ENCODE peak calls at places on chromosome 11, in seven cellular contexts. One of them, this sample, is unnamed.

GRCh38 chr11:64654958-64655541 is 64.0 kb downstream of the SLC22A12 start:
- DNase-seq in EH: no peak
- DNase-seq in NCI-H1092 treated with DMSO at 0.1 percent for 48 hours: no peak
- DNase-seq in GM04504: no peak
- DNase-seq in amygdala: no peak
- DNase-seq in stimulated activated CD8-positive, alpha-beta memory T cell treated with anti-CD3 and anti-CD28 coated beads, Interleukin-4, amount 100 ng/mL, for 24 hours: no peak
- DNase-seq in cardiac muscle cell: no peak
- DNase-seq in this sample: no peak

GRCh38 chr11:104043137-104043536 is 6.7 kb downstream of the DDI1 start:
- DNase-seq in amygdala: no peak
- DNase-seq in stimulated activated CD8-positive, alpha-beta memory T cell treated with anti-CD3 and anti-CD28 coated beads, Interleukin-4, amount 100 ng/mL, for 24 hours: no peak
- DNase-seq in NCI-H1092 treated with DMSO at 0.1 percent for 48 hours: no peak
- DNase-seq in EH: no peak
- DNase-seq in GM04504: no peak
- DNase-seq in cardiac muscle cell: no peak
- DNase-seq in this sample: no peak

GRCh38 chr11:6703247-6704063 is 20.3 kb upstream of the MRPL17 start:
- DNase-seq in NCI-H1092 treated with DMSO at 0.1 percent for 48 hours: peak; percentile 18
- DNase-seq in GM04504: peak; percentile 64
- DNase-seq in EH: peak; percentile 85
- DNase-seq in stimulated activated CD8-positive, alpha-beta memory T cell treated with anti-CD3 and anti-CD28 coated beads, Interleukin-4, amount 100 ng/mL, for 24 hours: no peak
- DNase-seq in amygdala: peak; percentile 43
- DNase-seq in cardiac muscle cell: peak; percentile 86
- DNase-seq in this sample: peak; percentile 48

GRCh38 chr11:31936309-31936708 is 125.2 kb upstream of the PAX6 start:
- DNase-seq in NCI-H1092 treated with DMSO at 0.1 percent for 48 hours: no peak
- DNase-seq in GM04504: no peak
- DNase-seq in EH: no peak
- DNase-seq in stimulated activated CD8-positive, alpha-beta memory T cell treated with anti-CD3 and anti-CD28 coated beads, Interleukin-4, amount 100 ng/mL, for 24 hours: no peak
- DNase-seq in cardiac muscle cell: no peak
- DNase-seq in amygdala: no peak
- DNase-seq in this sample: no peak

GRCh38 chr11:2107521-2107920 is 31.7 kb downstream of the IGF2 start:
- DNase-seq in amygdala: no peak
- DNase-seq in GM04504: no peak
- DNase-seq in EH: no peak
- DNase-seq in cardiac muscle cell: no peak
- DNase-seq in stimulated activated CD8-positive, alpha-beta memory T cell treated with anti-CD3 and anti-CD28 coated beads, Interleukin-4, amount 100 ng/mL, for 24 hours: no peak
- DNase-seq in NCI-H1092 treated with DMSO at 0.1 percent for 48 hours: no peak
- DNase-seq in this sample: no peak

GRCh38 chr11:36375348-36376314 is 79.5 kb downstream of the PRR5L start:
- DNase-seq in NCI-H1092 treated with DMSO at 0.1 percent for 48 hours: no peak
- DNase-seq in cardiac muscle cell: no peak
- DNase-seq in stimulated activated CD8-positive, alpha-beta memory T cell treated with anti-CD3 and anti-CD28 coated beads, Interleukin-4, amount 100 ng/mL, for 24 hours: no peak
- DNase-seq in amygdala: no peak
- DNase-seq in GM04504: no peak
- DNase-seq in EH: no peak
- DNase-seq in this sample: no peak

GRCh38 chr11:127182586-127183203 is 182.1 kb upstream of the KIRREL3 start:
- DNase-seq in amygdala: no peak
- DNase-seq in EH: no peak
- DNase-seq in stimulated activated CD8-positive, alpha-beta memory T cell treated with anti-CD3 and anti-CD28 coated beads, Interleukin-4, amount 100 ng/mL, for 24 hours: no peak
- DNase-seq in NCI-H1092 treated with DMSO at 0.1 percent for 48 hours: peak; percentile 91
- DNase-seq in cardiac muscle cell: no peak
- DNase-seq in GM04504: no peak
- DNase-seq in this sample: no peak

GRCh38 chr11:1844221-1845094 is 5.7 kb downstream of the TNNI2 start:
- DNase-seq in GM04504: no peak
- DNase-seq in NCI-H1092 treated with DMSO at 0.1 percent for 48 hours: no peak
- DNase-seq in amygdala: no peak
- DNase-seq in stimulated activated CD8-positive, alpha-beta memory T cell treated with anti-CD3 and anti-CD28 coated beads, Interleukin-4, amount 100 ng/mL, for 24 hours: no peak
- DNase-seq in cardiac muscle cell: peak; percentile 51
- DNase-seq in EH: peak; percentile 19
- DNase-seq in this sample: no peak

GRCh38 chr11:75720639-75721038 is 3.0 kb downstream of the MOGAT2 start:
- DNase-seq in GM04504: no peak
- DNase-seq in EH: no peak
- DNase-seq in stimulated activated CD8-positive, alpha-beta memory T cell treated with anti-CD3 and anti-CD28 coated beads, Interleukin-4, amount 100 ng/mL, for 24 hours: no peak
- DNase-seq in cardiac muscle cell: no peak
- DNase-seq in amygdala: no peak
- DNase-seq in NCI-H1092 treated with DMSO at 0.1 percent for 48 hours: no peak
- DNase-seq in this sample: no peak

GRCh38 chr11:69427337-69427736 is 54.1 kb upstream of the LINC01488 start:
- DNase-seq in NCI-H1092 treated with DMSO at 0.1 percent for 48 hours: no peak
- DNase-seq in EH: no peak
- DNase-seq in cardiac muscle cell: no peak
- DNase-seq in GM04504: no peak
- DNase-seq in stimulated activated CD8-positive, alpha-beta memory T cell treated with anti-CD3 and anti-CD28 coated beads, Interleukin-4, amount 100 ng/mL, for 24 hours: no peak
- DNase-seq in amygdala: no peak
- DNase-seq in this sample: no peak

GRCh38 chr11:79119491-79120284 is 321.1 kb downstream of the TENM4 start:
- DNase-seq in EH: no peak
- DNase-seq in NCI-H1092 treated with DMSO at 0.1 percent for 48 hours: no peak
- DNase-seq in cardiac muscle cell: peak; percentile 31
- DNase-seq in stimulated activated CD8-positive, alpha-beta memory T cell treated with anti-CD3 and anti-CD28 coated beads, Interleukin-4, amount 100 ng/mL, for 24 hours: no peak
- DNase-seq in amygdala: peak; percentile 56
- DNase-seq in GM04504: no peak
- DNase-seq in this sample: peak; percentile 84

GRCh38 chr11:111414267-111414931 is 35.3 kb upstream of the POU2AF1 start:
- DNase-seq in stimulated activated CD8-positive, alpha-beta memory T cell treated with anti-CD3 and anti-CD28 coated beads, Interleukin-4, amount 100 ng/mL, for 24 hours: no peak
- DNase-seq in amygdala: no peak
- DNase-seq in cardiac muscle cell: no peak
- DNase-seq in NCI-H1092 treated with DMSO at 0.1 percent for 48 hours: no peak
- DNase-seq in EH: no peak
- DNase-seq in GM04504: no peak
- DNase-seq in this sample: no peak

GRCh38 chr11:116687458-116688201 is 85.2 kb downstream of the BUD13 start:
- DNase-seq in EH: peak; percentile 1
- DNase-seq in amygdala: no peak
- DNase-seq in cardiac muscle cell: no peak
- DNase-seq in NCI-H1092 treated with DMSO at 0.1 percent for 48 hours: peak; percentile 52
- DNase-seq in GM04504: no peak
- DNase-seq in stimulated activated CD8-positive, alpha-beta memory T cell treated with anti-CD3 and anti-CD28 coated beads, Interleukin-4, amount 100 ng/mL, for 24 hours: no peak
- DNase-seq in this sample: no peak

GRCh38 chr11:107565219-107565937 is at the start of gene ALKBH8:
- DNase-seq in EH: peak; percentile 71
- DNase-seq in GM04504: no peak
- DNase-seq in amygdala: peak; percentile 76
- DNase-seq in stimulated activated CD8-positive, alpha-beta memory T cell treated with anti-CD3 and anti-CD28 coated beads, Interleukin-4, amount 100 ng/mL, for 24 hours: peak; percentile 63
- DNase-seq in cardiac muscle cell: peak; percentile 72
- DNase-seq in NCI-H1092 treated with DMSO at 0.1 percent for 48 hours: peak; percentile 79
- DNase-seq in this sample: peak; percentile 70